ENCODE peak calls at places on chromosomes 16 and 17, in eight cellular contexts. V, U, E, P, D, J, L and K are unnamed samples.

GRCh38 chr17:10875984-10876555 is 38.2 kb upstream of the PIRT start:
- DNase-seq in L (peak; percentile 61), E (peak; percentile 27), P (no peak), V (peak; percentile 30), U (peak; percentile 34), D (no peak), J (peak; percentile 50), K (peak; percentile 78)

GRCh38 chr16:17364319-17365210 is 106.2 kb downstream of the XYLT1 start:
- DNase-seq in P (no peak), D (no peak), J (no peak), E (peak; percentile 99), V (no peak), L (no peak), U (peak; percentile 99), K (no peak)

GRCh38 chr16:2867987-2868789 is 10.2 kb upstream of the PRSS22 start:
- DNase-seq in L (peak; percentile 94), P (peak; percentile 65), D (peak; percentile 96), U (peak; percentile 92), E (peak; percentile 93), V (peak; percentile 84), J (peak; percentile 98), K (peak; percentile 98)

GRCh38 chr17:82636626-82637598 is 11.3 kb downstream of the WDR45B start:
- DNase-seq in E (no peak), V (no peak), P (no peak), U (no peak), D (peak; percentile 14), J (no peak), L (no peak), K (no peak)

GRCh38 chr16:81517630-81518438 is 73.2 kb downstream of the CMIP start:
- DNase-seq in J (no peak), U (peak; percentile 66), L (no peak), V (no peak), D (no peak), P (no peak), E (peak; percentile 89), K (no peak)

GRCh38 chr16:10765772-10766171 is 22.1 kb downstream of the NUBP1 start:
- DNase-seq in J (no peak), V (no peak), P (no peak), D (no peak), U (no peak), E (no peak), L (no peak), K (no peak)

GRCh38 chr16:50067290-50067853 is 1.6 kb downstream of the HEATR3 start:
- DNase-seq in P (no peak), J (peak; percentile 48), L (peak; percentile 51), U (peak; percentile 79), D (no peak), E (peak; percentile 70), V (no peak), K (peak; percentile 50)

GRCh38 chr17:42289863-42290165 is 1.5 kb downstream of the STAT5A start:
- DNase-seq in D (no peak), V (no peak), J (no peak), L (no peak), U (no peak), P (no peak), E (no peak), K (no peak)

GRCh38 chr17:46800573-46800972 is 17.9 kb downstream of the WNT3 start:
- DNase-seq in L (no peak), U (no peak), D (no peak), P (no peak), V (no peak), E (no peak), J (no peak), K (no peak)

GRCh38 chr17:65584604-65585521 is 23.4 kb upstream of the AXIN2 start:
- DNase-seq in E (peak; percentile 22), V (no peak), U (no peak), D (no peak), L (no peak), J (no peak), P (no peak), K (no peak)

GRCh38 chr16:11794991-11795886 is 1.8 kb downstream of the ZC3H7A start:
- DNase-seq in V (no peak), L (no peak), E (no peak), D (no peak), U (peak; percentile 41), J (no peak), P (no peak), K (no peak)

GRCh38 chr16:28923652-28924398 is 1.2 kb downstream of the RABEP2 start:
- DNase-seq in U (no peak), P (no peak), E (no peak), D (no peak), J (no peak), V (no peak), L (peak; percentile 34), K (no peak)

DNA sequence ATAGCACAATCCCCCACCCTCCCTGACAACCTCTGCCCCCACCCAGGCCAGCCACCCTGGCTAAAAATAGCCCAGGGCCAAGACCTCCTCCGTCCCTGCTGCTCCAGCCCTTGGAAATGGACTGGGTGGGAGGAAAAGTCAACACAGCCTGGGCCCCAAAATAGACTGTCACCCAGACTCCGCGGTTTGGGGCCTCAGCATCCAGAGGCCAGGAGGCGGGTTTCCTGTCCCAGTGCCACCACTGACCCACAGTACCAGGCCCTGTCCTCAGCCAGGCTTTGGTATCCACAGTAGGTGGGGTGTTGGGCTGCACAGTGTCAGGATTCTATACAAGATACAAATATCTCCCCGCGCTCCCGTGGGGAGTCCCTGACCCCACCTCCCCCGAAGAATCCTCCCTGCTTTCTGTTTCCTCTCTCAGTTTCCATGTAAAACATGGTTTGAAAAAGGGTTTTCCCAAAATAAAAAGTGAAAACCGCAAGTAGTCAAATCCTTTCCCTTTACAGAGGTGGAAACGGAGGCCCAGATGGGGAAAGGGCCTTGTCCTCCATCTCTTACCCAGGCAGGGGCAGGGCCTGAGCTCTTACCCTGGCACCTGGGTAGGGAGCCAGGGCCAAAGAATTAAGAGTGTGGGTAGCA is 20.1 kb downstream of the CPNE2 start:
- DNase-seq in P (no peak), E (no peak), J (no peak), V (no peak), D (no peak), L (peak; percentile 21), U (no peak), K (no peak)
- TF ChIP-seq CTCF in P (no peak), E (no peak), J (no peak), V (no peak), D (no peak), L (no peak), U (no peak), K (no peak)

GRCh38 chr17:72386619-72387237 is 265.9 kb downstream of the SOX9 start:
- DNase-seq in J (no peak), P (no peak), U (peak; percentile 73), D (no peak), V (no peak), L (no peak), E (no peak), K (no peak)

GRCh38 chr17:72387969-72388368 is 267.1 kb downstream of the SOX9 start:
- DNase-seq in J (no peak), E (no peak), D (no peak), L (no peak), P (no peak), V (no peak), U (no peak), K (no peak)

GRCh38 chr17:72387487-72387886 is 266.7 kb downstream of the SOX9 start:
- DNase-seq in P (no peak), D (no peak), L (no peak), V (no peak), U (peak; percentile 95), J (no peak), E (peak; percentile 74), K (no peak)

GRCh38 chr17:72390675-72391501 is 270.1 kb downstream of the SOX9 start:
- DNase-seq in L (no peak), D (no peak), V (no peak), J (no peak), P (no peak), U (peak; percentile 65), E (no peak), K (no peak)

GRCh38 chr17:72388765-72389473 is 268.1 kb downstream of the SOX9 start:
- DNase-seq in V (no peak), U (peak; percentile 58), J (no peak), P (no peak), L (no peak), E (no peak), D (no peak), K (no peak)
- TF ChIP-seq CTCF in V (no peak), U (peak; percentile 18), J (no peak), P (no peak), L (peak; percentile 35), E (peak; percentile 19), D (no peak), K (no peak)

GRCh38 chr17:50265212-50265611 is 9.1 kb upstream of the TMEM92 start:
- DNase-seq in J (no peak), D (peak; percentile 61), L (no peak), U (no peak), P (no peak), V (no peak), E (no peak), K (peak; percentile 9)

GRCh38 chr17:50267074-50267841 is 7.0 kb upstream of the TMEM92 start:
- DNase-seq in J (no peak), P (no peak), D (peak; percentile 36), V (no peak), U (peak; percentile 68), L (no peak), E (peak; percentile 55), K (no peak)

GRCh38 chr17:50268040-50268439 is 6.2 kb upstream of the TMEM92 start:
- DNase-seq in V (no peak), U (no peak), E (no peak), L (no peak), P (no peak), D (peak; percentile 11), J (no peak), K (no peak)

GRCh38 chr17:50265690-50266306 is 8.5 kb upstream of the TMEM92 start:
- DNase-seq in V (no peak), J (no peak), D (no peak), U (peak; percentile 42), E (peak; percentile 31), L (no peak), P (no peak), K (no peak)

GRCh38 chr17:50266384-50267073 is 7.7 kb upstream of the TMEM92 start:
- DNase-seq in U (peak; percentile 90), J (no peak), D (peak; percentile 71), P (no peak), L (no peak), V (no peak), E (peak; percentile 89), K (peak; percentile 10)
- TF ChIP-seq CTCF in U (peak; percentile 18), J (no peak), D (peak; percentile 6), P (no peak), L (no peak), V (no peak), E (peak; percentile 40), K (no peak)

DNA sequence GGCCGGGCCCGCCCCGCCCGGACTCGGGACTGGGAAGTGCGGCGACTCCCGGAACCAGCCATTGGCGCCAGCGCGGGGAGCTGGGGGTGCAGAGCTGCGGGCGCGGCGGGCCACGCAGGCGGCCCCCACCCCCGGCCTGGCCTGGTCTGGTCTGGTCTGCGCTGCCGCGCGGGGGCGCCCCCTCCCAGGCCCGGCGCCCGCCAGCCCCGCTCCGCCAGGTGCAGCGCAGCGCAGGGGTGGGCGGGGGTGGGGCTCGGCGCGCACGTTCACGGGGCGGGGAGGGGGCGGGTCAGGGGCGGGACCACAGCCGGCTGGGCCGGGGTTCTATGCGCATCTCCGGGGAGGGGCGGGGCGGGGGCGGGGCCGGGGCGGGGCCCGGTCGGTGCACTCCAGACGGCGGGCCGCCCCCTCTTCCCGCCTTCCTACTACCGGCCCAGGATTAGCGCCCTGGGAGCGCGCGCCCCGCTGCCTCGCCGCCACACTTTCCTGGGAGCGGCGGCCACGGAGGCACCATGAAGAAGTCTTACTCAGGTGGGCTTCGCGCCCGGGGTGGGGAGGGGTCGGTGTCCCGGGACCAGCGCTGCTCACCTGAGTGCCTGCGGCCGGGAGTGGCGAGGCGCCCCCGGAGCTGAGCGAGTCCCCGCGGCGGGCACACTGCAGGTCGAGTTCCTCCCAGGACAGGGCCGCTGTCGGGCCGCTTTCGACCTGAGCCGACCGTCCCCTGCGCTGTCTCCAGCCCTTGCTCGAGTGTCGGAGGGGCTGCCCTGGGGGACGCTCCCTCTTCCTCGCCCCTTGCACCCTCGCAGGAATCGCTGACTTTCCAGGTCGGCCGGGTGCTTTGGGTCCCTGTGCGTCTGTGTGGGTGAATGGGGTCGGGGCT is 140.5 kb downstream of the SEC14L1 start:
- DNase-seq in L (peak; percentile 77), E (no peak), J (peak; percentile 43), D (peak; percentile 77), V (no peak), P (no peak), U (no peak), K (peak; percentile 46)
- TF ChIP-seq CTCF in L (no peak), E (no peak), J (no peak), D (no peak), V (peak; percentile 95), P (peak; percentile 22), U (no peak), K (no peak)